ENCODE peak calls at places on chromosomes 5 and 9, in eight cellular contexts. A, L, H, K, Q, I, M and C are unnamed samples.
A peak's percentile ranks its signal among the peaks of the same experiment; 100 is the strongest.

GRCh38 chr9:79980440-79980839 is 408.7 kb downstream of the TLE4 start:
- DNase-seq in A (no peak), L (no peak), H (no peak), K (no peak), Q (no peak), I (no peak), M (no peak), C (no peak)

GRCh38 chr5:50667653-50668403 is 1.4 kb downstream of the PARP8 start:
- DNase-seq in A (no peak), L (peak; percentile 88), H (no peak), K (peak; percentile 21), Q (no peak), I (peak; percentile 35), M (peak; percentile 71), C (peak; percentile 91)

GRCh38 chr5:137039939-137040515 is 459.1 kb downstream of the SPOCK1 start:
- DNase-seq in A (no peak), L (no peak), H (no peak), K (no peak), Q (no peak), I (no peak), M (no peak), C (no peak)

GRCh38 chr9:108184009-108184408 is 671.8 kb downstream of the ACTL7B start:
- DNase-seq in A (no peak), L (no peak), H (no peak), K (no peak), Q (no peak), I (no peak), M (no peak), C (no peak)

GRCh38 chr5:149360262-149360661 is 2.4 kb downstream of the PCYOX1L start:
- DNase-seq in A (no peak), L (no peak), H (no peak), K (no peak), Q (no peak), I (no peak), M (no peak), C (no peak)

GRCh38 chr9:136794281-136795026 is 1.7 kb upstream of the CCDC183 start:
- DNase-seq in A (no peak), L (no peak), H (no peak), K (no peak), Q (no peak), I (no peak), M (no peak), C (no peak)

GRCh38 chr5:124139477-124139876 is 607.0 kb downstream of the ZNF608 start:
- DNase-seq in A (no peak), L (no peak), H (no peak), K (no peak), Q (no peak), I (no peak), M (no peak), C (no peak)

GRCh38 chr9:91726406-91727100 is 223.5 kb downstream of the ROR2 start:
- DNase-seq in A (no peak), L (no peak), H (no peak), K (no peak), Q (no peak), I (no peak), M (no peak), C (no peak)

GRCh38 chr5:179310439-179311090 is 34.7 kb downstream of the ADAMTS2 start:
- DNase-seq in A (no peak), L (no peak), H (no peak), K (no peak), Q (no peak), I (no peak), M (no peak), C (no peak)

GRCh38 chr5:56028708-56029107 is 33.9 kb upstream of the IL6ST start:
- DNase-seq in A (no peak), L (no peak), H (no peak), K (no peak), Q (no peak), I (no peak), M (no peak), C (no peak)

GRCh38 chr5:169474226-169474625 is 109.3 kb upstream of the SPDL1 start:
- DNase-seq in A (no peak), L (no peak), H (no peak), K (no peak), Q (no peak), I (no peak), M (no peak), C (no peak)

GRCh38 chr9:136667217-136667939 is 4.7 kb downstream of the EGFL7 start:
- DNase-seq in A (no peak), L (no peak), H (no peak), K (no peak), Q (no peak), I (no peak), M (no peak), C (no peak)

GRCh38 chr9:91896096-91896495 is 53.9 kb downstream of the ROR2 start:
- DNase-seq in A (no peak), L (no peak), H (no peak), K (no peak), Q (no peak), I (no peak), M (no peak), C (no peak)

GRCh38 chr5:107826311-107827000 is 155.7 kb upstream of the EFNA5 start:
- DNase-seq in A (no peak), L (no peak), H (no peak), K (no peak), Q (no peak), I (no peak), M (no peak), C (no peak)

GRCh38 chr5:30505014-30505886 is 688.2 kb upstream of the CDH6 start:
- DNase-seq in A (peak; percentile 41), L (no peak), H (no peak), K (no peak), Q (no peak), I (peak; percentile 32), M (peak; percentile 54), C (no peak)

GRCh38 chr5:32170303-32171170 is 3.6 kb downstream of the GOLPH3 start:
- DNase-seq in A (peak; percentile 28), L (no peak), H (peak; percentile 56), K (peak; percentile 71), Q (no peak), I (no peak), M (peak; percentile 36), C (no peak)

GRCh38 chr5:151040211-151040747 is 19.9 kb downstream of the GPX3 start:
- DNase-seq in A (no peak), L (no peak), H (no peak), K (no peak), Q (no peak), I (peak; percentile 8), M (peak; percentile 62), C (no peak)

GRCh38 chr5:73201547-73202513 is 28.8 kb downstream of the TMEM174 start:
- DNase-seq in A (no peak), L (peak; percentile 62), H (no peak), K (no peak), Q (no peak), I (peak; percentile 71), M (peak; percentile 65), C (peak; percentile 73)

GRCh38 chr5:159456722-159457462 is 126.6 kb upstream of the IL12B start:
- DNase-seq in A (no peak), L (no peak), H (no peak), K (no peak), Q (no peak), I (no peak), M (peak; percentile 47), C (peak; percentile 79)

GRCh38 chr5:159210306-159210722 is 961 bp upstream of the RNF145 start:
- DNase-seq in A (no peak), L (no peak), H (no peak), K (no peak), Q (no peak), I (no peak), M (peak; percentile 78), C (no peak)

GRCh38 chr5:141513021-141513626 is 24.2 kb downstream of the PCDHGC5 start:
- DNase-seq in A (no peak), L (peak; percentile 29), H (no peak), K (no peak), Q (no peak), I (peak; percentile 51), M (no peak), C (peak; percentile 43)

GRCh38 chr5:123512631-123513461 is 869 bp downstream of the CSNK1G3 start:
- DNase-seq in A (no peak), L (peak; percentile 41), H (peak; percentile 4), K (no peak), Q (no peak), I (peak; percentile 44), M (peak; percentile 9), C (peak; percentile 56)

GRCh38 chr5:71969464-71969863 is 137.8 kb upstream of the MAP1B start:
- DNase-seq in A (no peak), L (no peak), H (no peak), K (no peak), Q (no peak), I (peak; percentile 14), M (peak; percentile 20), C (no peak)

GRCh38 chr9:69412741-69413150 is 87.7 kb downstream of the ENTREP1 start:
- DNase-seq in A (peak; percentile 10), L (no peak), H (peak; percentile 6), K (peak; percentile 21), Q (no peak), I (peak; percentile 77), M (peak; percentile 43), C (no peak)